ENCODE peak calls at places on chromosomes 7 and 10, in nine cellular contexts. I, R, S, Y, M, P, V, O and Z are unnamed samples.
A peak's percentile ranks its signal among the peaks of the same experiment; 100 is the strongest.

GRCh38 chr7:139602143-139602722 is 78.7 kb downstream of the CLEC2L start:
- DNase-seq in I (peak; percentile 59), R (peak; percentile 42), S (no peak), Y (peak; percentile 56), M (no peak), P (no peak), V (no peak), O (peak; percentile 48), Z (no peak)

GRCh38 chr7:130993671-130994365 is 259.8 kb upstream of the KLF14 start:
- DNase-seq in I (no peak), R (no peak), S (no peak), Y (no peak), M (no peak), P (no peak), V (no peak), O (no peak), Z (no peak)

GRCh38 chr10:119368991-119369869 is 161.9 kb downstream of the GRK5 start:
- DNase-seq in I (no peak), R (no peak), S (no peak), Y (no peak), M (no peak), P (no peak), V (no peak), O (no peak), Z (no peak)

GRCh38 chr7:142685877-142686508 is 63.3 kb upstream of the PRSS1 start:
- DNase-seq in I (no peak), R (no peak), S (no peak), Y (no peak), M (no peak), P (no peak), V (no peak), O (no peak), Z (peak; percentile 11)

GRCh38 chr10:45464958-45465567 is 91.0 kb downstream of the ALOX5 start:
- DNase-seq in I (peak; percentile 71), R (peak; percentile 67), S (peak; percentile 65), Y (peak; percentile 70), M (no peak), P (no peak), V (peak; percentile 60), O (peak; percentile 78), Z (peak; percentile 74)

GRCh38 chr7:347001-347590 is 57.1 kb downstream of the FOXL3 start:
- DNase-seq in I (no peak), R (no peak), S (no peak), Y (no peak), M (no peak), P (no peak), V (no peak), O (no peak), Z (no peak)

GRCh38 chr10:70477661-70478162 is 855 bp upstream of the PALD1 start:
- DNase-seq in I (no peak), R (peak; percentile 18), S (no peak), Y (peak; percentile 65), M (no peak), P (no peak), V (no peak), O (peak; percentile 42), Z (peak; percentile 87)

GRCh38 chr7:117951285-117951684 is 78.0 kb upstream of the CTTNBP2 start:
- DNase-seq in I (no peak), R (no peak), S (no peak), Y (no peak), M (no peak), P (no peak), V (no peak), O (no peak), Z (no peak)

GRCh38 chr10:19168584-19168983 is 120.0 kb downstream of the MALRD1 start:
- DNase-seq in I (peak; percentile 6), R (no peak), S (no peak), Y (peak; percentile 65), M (no peak), P (no peak), V (no peak), O (peak; percentile 50), Z (no peak)

GRCh38 chr10:110382695-110383094 is 78.0 kb upstream of the SMNDC1 start:
- DNase-seq in I (no peak), R (no peak), S (no peak), Y (no peak), M (no peak), P (no peak), V (no peak), O (no peak), Z (no peak)

GRCh38 chr10:88062385-88062784 is 199.0 kb downstream of the PTEN start:
- DNase-seq in I (peak; percentile 20), R (peak; percentile 30), S (no peak), Y (no peak), M (no peak), P (no peak), V (no peak), O (no peak), Z (no peak)

GRCh38 chr7:140686921-140687320 is 9.6 kb upstream of the NDUFB2 start:
- DNase-seq in I (no peak), R (no peak), S (no peak), Y (no peak), M (no peak), P (no peak), V (no peak), O (no peak), Z (no peak)

GRCh38 chr7:2626498-2627117 is 5.2 kb upstream of the TTYH3 start:
- DNase-seq in I (peak; percentile 56), R (peak; percentile 32), S (no peak), Y (peak; percentile 38), M (no peak), P (peak; percentile 62), V (no peak), O (no peak), Z (no peak)

GRCh38 chr7:139168480-139168879 is 59.0 kb upstream of the ZC3HAV1 start:
- DNase-seq in I (no peak), R (no peak), S (no peak), Y (no peak), M (no peak), P (no peak), V (no peak), O (no peak), Z (no peak)

GRCh38 chr10:97366572-97366971 is 32.0 kb upstream of the FRAT2 start:
- DNase-seq in I (no peak), R (no peak), S (no peak), Y (no peak), M (no peak), P (no peak), V (no peak), O (no peak), Z (no peak)

DNA sequence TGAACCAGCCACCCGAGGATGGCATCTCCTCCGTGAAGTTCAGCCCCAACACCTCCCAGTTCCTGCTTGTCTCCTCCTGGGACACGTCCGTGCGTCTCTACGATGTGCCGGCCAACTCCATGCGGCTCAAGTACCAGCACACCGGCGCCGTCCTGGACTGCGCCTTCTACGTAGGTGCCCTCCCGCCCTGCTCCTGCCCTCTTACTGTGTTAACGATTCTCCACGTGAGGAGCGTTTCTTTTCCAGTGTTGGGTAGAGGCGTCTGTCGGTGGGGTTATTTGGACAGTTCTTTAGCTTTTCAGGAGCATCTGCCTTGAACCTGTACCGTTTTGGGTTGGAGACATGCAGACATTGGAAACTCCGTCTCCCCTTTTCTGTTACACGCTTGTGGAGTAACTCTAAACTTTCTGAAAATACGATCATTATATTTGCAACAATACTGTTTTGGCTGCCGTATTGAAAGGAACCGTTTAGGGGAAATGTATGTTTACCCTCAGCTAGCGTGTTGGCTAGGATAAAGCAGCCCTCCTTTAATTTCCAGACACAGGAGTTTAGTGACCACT is 822 bp downstream of the BUB3 start:
- DNase-seq in I (peak; percentile 36), R (peak; percentile 40), S (no peak), Y (no peak), M (no peak), P (no peak), V (no peak), O (no peak), Z (no peak)
- H3K4me1 ChIP-seq in I (peaks cover 4% of the 10 kb centered on the region), R (peaks cover 1% of the 10 kb centered on the region), S (peaks cover under 1% of the 10 kb centered on the region), Y (no peaks in the 10 kb centered on the region), M (peaks cover 15% of the 10 kb centered on the region), P (peaks cover 27% of the 10 kb centered on the region), V (no peaks in the 10 kb centered on the region), O (peaks cover 15% of the 10 kb centered on the region), Z (peaks cover 76% of the 10 kb centered on the region)

DNA sequence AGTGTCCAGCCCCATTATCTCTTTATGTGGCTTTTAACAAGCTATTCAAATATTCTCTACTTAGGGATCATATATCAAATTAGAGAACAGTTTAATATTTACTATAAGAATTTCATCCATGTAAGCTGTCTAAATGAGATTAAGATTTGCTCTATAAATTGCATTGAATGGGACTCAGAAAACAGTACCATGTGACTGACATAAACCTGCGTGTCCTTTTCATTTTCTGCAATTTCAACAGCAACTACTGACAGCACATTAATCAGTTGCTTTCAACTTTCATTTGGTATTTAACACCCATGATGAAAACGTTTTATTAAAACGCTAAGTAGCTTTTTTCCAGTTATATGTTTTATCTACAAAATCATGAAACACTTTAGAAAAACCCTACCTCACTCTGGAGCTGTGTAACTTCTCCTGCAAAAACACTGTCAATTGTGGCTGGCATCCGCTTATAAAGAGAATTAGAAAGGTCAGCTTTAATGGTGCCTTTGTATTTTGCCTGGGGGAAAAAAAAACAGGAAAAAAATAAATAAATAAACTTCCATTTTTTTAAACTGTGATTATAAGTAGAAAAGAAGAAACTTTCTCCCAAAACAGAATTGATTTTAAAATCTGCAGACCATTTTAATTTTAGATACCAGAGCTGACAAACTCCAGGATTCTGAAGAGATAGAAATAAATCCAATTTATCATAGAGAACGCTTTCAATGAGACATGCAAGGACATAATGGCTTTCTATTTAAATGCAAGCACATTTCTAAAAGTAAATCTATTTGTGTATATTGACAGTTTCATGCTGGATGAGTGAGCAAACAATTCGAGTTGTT is 9.2 kb downstream of the NEBL start:
- DNase-seq in I (no peak), R (no peak), S (no peak), Y (no peak), M (no peak), P (no peak), V (no peak), O (no peak), Z (no peak)
- H3K27ac ChIP-seq in I (no peak overlapping the region), R (no peak overlapping the region), S (no peak overlapping the region), Y (no peak overlapping the region), M (no peak overlapping the region), P (no peak overlapping the region), V (no peak overlapping the region), O (no peak overlapping the region), Z (no peak overlapping the region)

GRCh38 chr7:99129536-99129935 is 14.4 kb downstream of the SMURF1 start:
- DNase-seq in I (no peak), R (no peak), S (no peak), Y (no peak), M (no peak), P (no peak), V (no peak), O (no peak), Z (no peak)
- H3K4me1 ChIP-seq in I (peaks cover 25% of the 10 kb centered on the region), R (peaks cover 18% of the 10 kb centered on the region), S (peaks cover 14% of the 10 kb centered on the region), Y (peaks cover 4% of the 10 kb centered on the region), M (peaks cover 45% of the 10 kb centered on the region), P (peaks cover 99% of the 10 kb centered on the region), V (no peaks in the 10 kb centered on the region), O (peaks cover 4% of the 10 kb centered on the region), Z (no peaks in the 10 kb centered on the region)

DNA sequence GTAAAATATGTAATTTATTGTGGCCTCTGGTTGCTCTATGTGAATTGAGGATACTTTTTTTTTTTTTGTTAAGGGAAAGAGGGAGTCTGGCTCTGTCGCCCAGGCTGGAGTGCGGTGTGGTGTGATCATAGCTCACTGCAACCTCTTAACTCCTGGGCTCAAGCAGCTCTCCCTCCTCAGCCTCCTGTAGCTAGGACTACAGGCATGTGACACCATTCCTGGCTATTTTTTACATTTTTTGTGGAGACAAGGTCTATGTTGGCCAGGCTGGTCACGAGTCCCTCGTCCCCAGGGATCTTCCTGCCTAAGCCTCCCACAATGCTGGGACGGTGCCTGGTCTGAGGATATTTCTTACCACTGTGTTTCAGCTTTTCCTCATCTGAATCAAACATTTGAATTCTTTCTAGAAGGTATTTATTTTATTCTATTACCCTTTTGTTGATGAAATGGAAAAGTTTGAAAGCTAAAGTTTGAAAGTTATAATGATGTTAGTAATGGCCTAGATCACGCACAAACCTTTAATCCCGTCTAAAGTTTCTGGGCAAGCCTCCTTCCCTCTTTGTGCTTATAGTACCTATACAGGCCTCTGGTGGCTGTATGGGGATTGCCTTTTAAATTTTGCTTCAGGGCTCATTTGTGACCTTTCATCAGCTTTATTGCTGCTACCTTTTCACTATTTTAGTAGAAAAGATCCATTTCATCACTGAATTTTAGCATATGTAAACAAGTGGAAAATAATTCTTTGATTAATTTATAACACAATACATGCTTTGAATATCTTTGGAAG is 2.0 kb downstream of the IFRD1 start:
- DNase-seq in I (peak; percentile 55), R (peak; percentile 42), S (peak; percentile 21), Y (peak; percentile 88), M (peak; percentile 16), P (peak; percentile 90), V (peak; percentile 79), O (peak; percentile 46), Z (no peak)
- H3K27ac ChIP-seq in I (peak overlapping the region; percentile 99), R (peak overlapping the region; percentile 57), S (peak overlapping the region; percentile 99), Y (peak overlapping the region; percentile 67), M (peak overlapping the region; percentile 100), P (peak overlapping the region; percentile 94), V (peak overlapping the region; percentile 99), O (peak overlapping the region; percentile 37), Z (no peak overlapping the region)